ENCODE peak calls at places on chromosomes 1 and 21, in ten cellular contexts. B is NCI-H1092; K is MCF 10A; M is iPS-NIHi11; Q is spleen; D is Peyer's patch; P is stimulated activated CD8-positive, alpha-beta memory T cell treated with anti-CD3 and anti-CD28 coated beads, Interleukin-7, amount 100 ng/mL, for 1 hour; X is IMR-90; V is heart right ventricle; A is GM04503. R is an unnamed sample.

GRCh38 chr21:38702196-38702595 is 103.5 kb upstream of the ETS2 start:
- DNase-seq in B (no peak), A (no peak), M (no peak), X (no peak), P (no peak), V (peak), K (no peak), D (no peak), Q (no peak), R (no peak)

GRCh38 chr1:109760581-109761226 is 3.0 kb downstream of the EPS8L3 start:
- DNase-seq in V (no peak), M (no peak), A (no peak), B (no peak), K (no peak), D (peak), P (no peak), Q (peak), X (no peak), R (no peak)

GRCh38 chr1:1624443-1625403 is 7.2 kb upstream of the MMP23B start:
- DNase-seq in A (no peak), B (no peak), V (peak), P (no peak), K (no peak), D (no peak), Q (peak), M (peak), X (no peak), R (peak)

GRCh38 chr1:1051127-1051810 is 22.8 kb downstream of the RNF223 start:
- DNase-seq in D (no peak), V (no peak), P (no peak), X (no peak), A (no peak), M (no peak), Q (no peak), K (no peak), B (no peak), R (peak)

GRCh38 chr1:42214447-42214871 is 49.9 kb upstream of the GUCA2A start:
- DNase-seq in B (peak), D (no peak), Q (no peak), M (no peak), V (no peak), A (no peak), P (no peak), K (peak), X (peak), R (no peak)

GRCh38 chr1:43315481-43315880 is 14.7 kb downstream of the TIE1 start:
- DNase-seq in Q (peak), D (no peak), M (no peak), B (no peak), K (no peak), X (no peak), P (no peak), V (no peak), A (no peak), R (no peak)

GRCh38 chr1:6888268-6888667 is 103.0 kb downstream of the CAMTA1 start:
- DNase-seq in Q (no peak), P (no peak), X (peak), D (no peak), M (no peak), A (no peak), B (no peak), V (no peak), K (no peak), R (no peak)

GRCh38 chr1:43447891-43448708 is 5.6 kb downstream of the HYI start:
- DNase-seq in V (no peak), X (no peak), K (no peak), Q (no peak), A (no peak), B (no peak), D (peak), M (no peak), P (no peak), R (no peak)

GRCh38 chr1:75937034-75937433 is 4.8 kb upstream of the ASB17 start:
- DNase-seq in K (peak), P (no peak), V (no peak), Q (no peak), B (no peak), A (no peak), X (peak), D (no peak), M (no peak), R (no peak)

GRCh38 chr1:88961647-88962275 is 30.7 kb downstream of the KYAT3 start:
- DNase-seq in P (no peak), K (no peak), B (no peak), Q (no peak), M (no peak), D (no peak), X (no peak), A (no peak), V (no peak), R (no peak)

GRCh38 chr1:17119076-17119743 is at the start of gene PADI2:
- DNase-seq in B (peak), K (peak), P (no peak), D (peak), V (peak), Q (peak), M (peak), A (no peak), X (peak), R (no peak)

GRCh38 chr1:12300706-12301105 is 70.9 kb downstream of the VPS13D start:
- DNase-seq in K (no peak), V (no peak), M (no peak), D (no peak), Q (no peak), A (no peak), B (no peak), P (no peak), X (no peak), R (no peak)

GRCh38 chr1:212959266-212960220 is 9.2 kb downstream of the VASH2 start:
- DNase-seq in V (no peak), P (no peak), X (no peak), D (no peak), Q (no peak), M (no peak), K (no peak), A (no peak), B (no peak), R (no peak)

GRCh38 chr1:87017994-87018672 is 103.7 kb downstream of the HS2ST1 start:
- DNase-seq in Q (no peak), A (peak), D (no peak), V (no peak), M (no peak), P (no peak), X (no peak), B (no peak), K (no peak), R (no peak)

GRCh38 chr1:184811439-184812111 is 56.9 kb upstream of the EDEM3 start:
- DNase-seq in Q (no peak), X (no peak), B (no peak), M (no peak), K (no peak), P (no peak), V (peak), D (no peak), A (no peak), R (no peak)

GRCh38 chr1:83692524-83693336 is 306.2 kb downstream of the TTLL7 start:
- DNase-seq in K (no peak), D (no peak), B (peak), X (peak), M (peak), V (no peak), A (no peak), Q (peak), P (no peak), R (no peak)

GRCh38 chr1:90356101-90356500 is 361.0 kb downstream of the BARHL2 start:
- DNase-seq in B (no peak), M (no peak), D (no peak), A (no peak), P (no peak), V (no peak), X (no peak), Q (no peak), K (no peak), R (no peak)

GRCh38 chr1:154418062-154418897 is 13.1 kb downstream of the IL6R start:
- DNase-seq in Q (no peak), P (no peak), D (peak), K (peak), A (no peak), V (no peak), X (no peak), B (peak), M (no peak), R (no peak)

GRCh38 chr1:204418174-204419063 is 6.8 kb upstream of the PPP1R15B start:
- DNase-seq in P (no peak), Q (no peak), D (peak), K (peak), M (no peak), X (peak), V (no peak), A (no peak), B (no peak), R (no peak)

GRCh38 chr1:76012341-76013208 is 62.0 kb upstream of the ST6GALNAC3 start:
- DNase-seq in M (no peak), P (no peak), V (no peak), A (no peak), D (no peak), X (peak), Q (no peak), K (no peak), B (no peak), R (no peak)

GRCh38 chr1:226419284-226419683 is 11.4 kb upstream of the PARP1 start:
- DNase-seq in X (no peak), D (no peak), V (no peak), Q (no peak), A (no peak), B (no peak), K (no peak), M (no peak), P (no peak), R (no peak)

GRCh38 chr1:226875641-226876295 is 5.4 kb downstream of the PSEN2 start:
- DNase-seq in Q (peak), P (no peak), A (no peak), D (peak), X (peak), V (no peak), K (peak), M (peak), B (no peak), R (no peak)

GRCh38 chr1:59184506-59184905 is 112.4 kb upstream of the FGGY start:
- DNase-seq in X (no peak), Q (no peak), M (no peak), P (no peak), K (no peak), D (no peak), A (no peak), B (no peak), V (no peak), R (no peak)

GRCh38 chr1:171397851-171398469 is 84.0 kb downstream of the FMO4 start:
- DNase-seq in K (no peak), P (no peak), V (no peak), A (no peak), Q (no peak), X (no peak), B (no peak), D (no peak), M (no peak), R (no peak)

GRCh38 chr1:54413295-54413694 is 7.1 kb upstream of the SSBP3 start:
- DNase-seq in V (peak), P (no peak), B (no peak), A (peak), Q (peak), M (no peak), D (peak), K (no peak), X (peak), R (no peak)

GRCh38 chr1:33563702-33564101 is 91.3 kb downstream of the ZSCAN20 start:
- DNase-seq in B (no peak), A (no peak), Q (no peak), X (no peak), M (no peak), V (no peak), P (no peak), D (no peak), K (no peak), R (no peak)

GRCh38 chr1:44059956-44060355 is 28.7 kb upstream of the SLC6A9 start:
- DNase-seq in B (no peak), K (peak), Q (no peak), D (no peak), V (no peak), M (no peak), X (peak), A (no peak), P (no peak), R (no peak)